ENCODE peak calls at places on chromosomes 1 and 21, in five cellular contexts. One of them, this sample, is unnamed.

GRCh38 chr1:113783254-113784103 is 24.2 kb upstream of the PHTF1 start:
- DNase-seq in A549: no peak
- DNase-seq in dorsolateral prefrontal cortex: no peak
- DNase-seq in colonic mucosa: peak; percentile 66
- DNase-seq in tibial artery: no peak
- DNase-seq in this sample: no peak

GRCh38 chr21:44994581-44995171 is 54.8 kb downstream of the SLX9 start:
- DNase-seq in tibial artery: peak; percentile 84
- DNase-seq in A549: no peak
- DNase-seq in dorsolateral prefrontal cortex: peak; percentile 60
- DNase-seq in colonic mucosa: no peak
- DNase-seq in this sample: no peak

GRCh38 chr1:8858888-8859706 is 19.4 kb downstream of the ENO1 start:
- DNase-seq in colonic mucosa: peak; percentile 54
- DNase-seq in dorsolateral prefrontal cortex: peak; percentile 47
- DNase-seq in tibial artery: no peak
- DNase-seq in A549: peak; percentile 72
- DNase-seq in this sample: no peak

GRCh38 chr1:229170778-229171505 is 100.0 kb upstream of the RAB4A start:
- DNase-seq in colonic mucosa: no peak
- DNase-seq in tibial artery: no peak
- DNase-seq in dorsolateral prefrontal cortex: no peak
- DNase-seq in A549: no peak
- DNase-seq in this sample: no peak

GRCh38 chr1:53132176-53132575 is 10.3 kb downstream of the SLC1A7 start:
- DNase-seq in tibial artery: peak; percentile 31
- DNase-seq in colonic mucosa: no peak
- DNase-seq in dorsolateral prefrontal cortex: no peak
- DNase-seq in A549: no peak
- DNase-seq in this sample: no peak

GRCh38 chr1:172449012-172449584 is 5.2 kb upstream of the PIGC start:
- DNase-seq in A549: peak; percentile 85
- DNase-seq in colonic mucosa: no peak
- DNase-seq in tibial artery: no peak
- DNase-seq in dorsolateral prefrontal cortex: no peak
- DNase-seq in this sample: no peak

GRCh38 chr21:42906222-42906621 is 13.1 kb downstream of the NDUFV3 start:
- DNase-seq in colonic mucosa: no peak
- DNase-seq in A549: no peak
- DNase-seq in tibial artery: no peak
- DNase-seq in dorsolateral prefrontal cortex: no peak
- DNase-seq in this sample: no peak

GRCh38 chr1:85576642-85577420 is 3.7 kb upstream of the CCN1 start:
- DNase-seq in tibial artery: peak; percentile 96
- DNase-seq in dorsolateral prefrontal cortex: peak; percentile 24
- DNase-seq in A549: peak; percentile 84
- DNase-seq in colonic mucosa: peak; percentile 74
- DNase-seq in this sample: peak; percentile 80

GRCh38 chr1:246798606-246799496 is 74.6 kb downstream of the SCCPDH start:
- DNase-seq in A549: no peak
- DNase-seq in tibial artery: peak; percentile 48
- DNase-seq in colonic mucosa: no peak
- DNase-seq in dorsolateral prefrontal cortex: peak; percentile 46
- DNase-seq in this sample: no peak

GRCh38 chr1:161885013-161885412 is 118.9 kb downstream of the ATF6 start:
- DNase-seq in dorsolateral prefrontal cortex: no peak
- DNase-seq in colonic mucosa: no peak
- DNase-seq in A549: peak; percentile 53
- DNase-seq in tibial artery: no peak
- DNase-seq in this sample: no peak

GRCh38 chr1:156676820-156677615 is at the start of gene NES:
- DNase-seq in A549: peak; percentile 44
- DNase-seq in tibial artery: peak; percentile 82
- DNase-seq in colonic mucosa: peak; percentile 59
- DNase-seq in dorsolateral prefrontal cortex: no peak
- DNase-seq in this sample: no peak

GRCh38 chr21:33760641-33761103 is 118.4 kb downstream of the ITSN1 start:
- DNase-seq in tibial artery: no peak
- DNase-seq in colonic mucosa: no peak
- DNase-seq in dorsolateral prefrontal cortex: no peak
- DNase-seq in A549: no peak
- DNase-seq in this sample: peak; percentile 44

GRCh38 chr1:37862330-37862729 is 2.9 kb upstream of the MTF1 start:
- DNase-seq in dorsolateral prefrontal cortex: no peak
- DNase-seq in A549: peak; percentile 82
- DNase-seq in tibial artery: no peak
- DNase-seq in colonic mucosa: no peak
- DNase-seq in this sample: no peak

GRCh38 chr1:114152211-114153050 is 1.2 kb downstream of the SYT6 start:
- DNase-seq in tibial artery: peak; percentile 68
- DNase-seq in colonic mucosa: no peak
- DNase-seq in A549: peak; percentile 1
- DNase-seq in dorsolateral prefrontal cortex: no peak
- DNase-seq in this sample: peak; percentile 2

GRCh38 chr21:37208056-37208705 is 59.0 kb downstream of the VPS26C start:
- DNase-seq in A549: no peak
- DNase-seq in dorsolateral prefrontal cortex: peak; percentile 69
- DNase-seq in tibial artery: peak; percentile 91
- DNase-seq in colonic mucosa: no peak
- DNase-seq in this sample: no peak

GRCh38 chr1:33848205-33848604 is 15.7 kb upstream of the HMGB4 start:
- DNase-seq in A549: no peak
- DNase-seq in tibial artery: no peak
- DNase-seq in dorsolateral prefrontal cortex: no peak
- DNase-seq in colonic mucosa: no peak
- DNase-seq in this sample: no peak

GRCh38 chr21:14877581-14878228 is 187.1 kb downstream of the NRIP1 start:
- DNase-seq in colonic mucosa: no peak
- DNase-seq in tibial artery: no peak
- DNase-seq in dorsolateral prefrontal cortex: no peak
- DNase-seq in A549: peak; percentile 79
- DNase-seq in this sample: no peak

GRCh38 chr1:169009666-169010065 is 96.8 kb upstream of the ATP1B1 start:
- DNase-seq in tibial artery: no peak
- DNase-seq in colonic mucosa: no peak
- DNase-seq in A549: no peak
- DNase-seq in dorsolateral prefrontal cortex: no peak
- DNase-seq in this sample: no peak

GRCh38 chr1:226820935-226821718 is 49.3 kb upstream of the PSEN2 start:
- DNase-seq in tibial artery: peak; percentile 90
- DNase-seq in dorsolateral prefrontal cortex: no peak
- DNase-seq in colonic mucosa: peak; percentile 66
- DNase-seq in A549: peak; percentile 65
- DNase-seq in this sample: peak; percentile 87

GRCh38 chr1:239891621-239892358 is 199.9 kb upstream of the FMN2 start:
- DNase-seq in dorsolateral prefrontal cortex: no peak
- DNase-seq in colonic mucosa: no peak
- DNase-seq in tibial artery: no peak
- DNase-seq in A549: no peak
- DNase-seq in this sample: no peak
- TF ChIP-seq CTCF in dorsolateral prefrontal cortex: no peak
- TF ChIP-seq CTCF in colonic mucosa: no peak
- TF ChIP-seq CTCF in tibial artery: no peak
- TF ChIP-seq CTCF in A549: no peak
- TF ChIP-seq CTCF in this sample: no peak

GRCh38 chr1:21781971-21782867 is 730 bp downstream of the USP48 start:
- DNase-seq in tibial artery: no peak
- DNase-seq in A549: peak; percentile 57
- DNase-seq in colonic mucosa: peak; percentile 60
- DNase-seq in dorsolateral prefrontal cortex: peak; percentile 61
- DNase-seq in this sample: no peak
- TF ChIP-seq CTCF in tibial artery: no peak
- TF ChIP-seq CTCF in A549: peak; percentile 32
- TF ChIP-seq CTCF in colonic mucosa: no peak
- TF ChIP-seq CTCF in dorsolateral prefrontal cortex: peak; percentile 40
- TF ChIP-seq CTCF in this sample: peak; percentile 45

DNA sequence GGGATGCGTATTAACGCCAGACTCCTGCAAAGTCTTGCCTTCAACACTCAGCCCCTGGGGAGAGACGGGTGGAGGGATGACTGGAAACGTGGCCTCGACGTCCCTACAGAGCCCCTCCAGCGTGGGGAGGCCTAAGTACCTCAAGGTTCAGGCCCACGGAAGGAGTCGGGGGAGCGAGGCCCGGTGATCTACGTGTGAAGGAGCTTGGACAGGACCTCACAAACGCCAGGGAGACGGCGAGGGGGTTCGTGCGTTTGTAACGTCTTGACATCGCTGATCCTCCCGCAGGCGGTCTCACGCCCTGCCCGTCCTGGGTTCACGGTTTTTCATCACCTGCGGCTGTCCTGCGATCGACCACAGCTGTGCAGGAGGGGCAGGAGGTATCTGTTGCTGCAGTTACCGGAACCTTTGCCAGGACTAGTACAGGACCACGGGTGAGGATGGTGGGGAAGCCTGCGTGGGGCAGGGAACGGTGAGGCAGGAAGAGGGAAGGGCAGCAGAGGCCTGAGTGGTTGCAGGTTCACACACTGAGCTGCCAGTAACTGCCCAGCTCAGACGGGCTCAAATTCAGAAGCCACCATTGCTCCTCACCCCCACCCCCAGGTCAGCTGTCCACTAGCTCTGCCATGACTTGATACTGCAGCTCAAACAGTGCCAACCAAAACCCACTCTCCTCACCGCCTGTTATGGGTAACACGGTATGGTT is 888 bp upstream of the CCNL2 start:
- DNase-seq in colonic mucosa: no peak
- DNase-seq in A549: no peak
- DNase-seq in dorsolateral prefrontal cortex: no peak
- DNase-seq in tibial artery: no peak
- DNase-seq in this sample: no peak
- TF ChIP-seq CTCF in colonic mucosa: no peak
- TF ChIP-seq CTCF in A549: no peak
- TF ChIP-seq CTCF in dorsolateral prefrontal cortex: no peak
- TF ChIP-seq CTCF in tibial artery: no peak
- TF ChIP-seq CTCF in this sample: no peak

GRCh38 chr1:61519631-61520030 is 205.3 kb downstream of the TM2D1 start:
- DNase-seq in tibial artery: no peak
- DNase-seq in dorsolateral prefrontal cortex: no peak
- DNase-seq in A549: no peak
- DNase-seq in colonic mucosa: no peak
- DNase-seq in this sample: no peak

GRCh38 chr1:61517345-61517744 is 207.6 kb downstream of the TM2D1 start:
- DNase-seq in A549: no peak
- DNase-seq in colonic mucosa: no peak
- DNase-seq in dorsolateral prefrontal cortex: no peak
- DNase-seq in tibial artery: no peak
- DNase-seq in this sample: no peak

GRCh38 chr1:61523219-61523618 is 201.7 kb downstream of the TM2D1 start:
- DNase-seq in A549: no peak
- DNase-seq in tibial artery: no peak
- DNase-seq in dorsolateral prefrontal cortex: no peak
- DNase-seq in colonic mucosa: no peak
- DNase-seq in this sample: no peak

GRCh38 chr1:61515096-61515495 is 209.8 kb downstream of the TM2D1 start:
- DNase-seq in dorsolateral prefrontal cortex: no peak
- DNase-seq in tibial artery: no peak
- DNase-seq in A549: no peak
- DNase-seq in colonic mucosa: no peak
- DNase-seq in this sample: no peak

DNA sequence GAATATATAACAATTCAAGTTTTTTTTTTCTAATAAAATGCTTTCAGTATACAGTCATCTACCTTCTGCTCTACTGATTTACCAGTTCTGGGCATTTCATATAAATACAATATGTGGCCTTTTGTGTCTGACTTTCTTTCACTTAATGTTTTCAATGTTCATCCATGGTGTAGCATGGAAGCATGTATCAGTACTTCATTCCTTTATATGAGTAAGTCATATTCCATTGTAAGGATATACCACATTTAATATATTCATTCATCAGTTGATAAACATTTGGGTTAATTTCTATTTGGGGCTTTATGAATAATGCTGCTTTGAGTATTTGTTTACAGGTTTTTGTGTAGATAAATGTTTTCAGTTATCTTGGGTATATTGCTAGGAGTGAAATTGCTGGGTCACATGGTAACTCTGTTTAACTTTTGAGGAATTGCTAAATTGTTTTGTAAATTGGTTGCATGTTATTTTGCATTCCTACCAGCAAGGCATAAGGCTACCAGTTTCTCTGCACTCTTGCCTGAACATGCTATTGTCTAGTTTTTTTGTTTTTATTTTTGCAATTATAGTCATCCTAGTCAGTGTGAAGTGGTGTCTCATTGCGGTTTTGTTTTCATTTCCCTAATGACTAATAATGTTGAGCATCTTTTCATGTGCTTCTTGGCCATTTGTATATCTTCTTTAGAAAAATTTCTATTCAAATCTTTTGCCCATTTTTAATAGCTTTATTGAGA is 206.1 kb downstream of the TM2D1 start:
- DNase-seq in A549: no peak
- DNase-seq in tibial artery: no peak
- DNase-seq in colonic mucosa: no peak
- DNase-seq in dorsolateral prefrontal cortex: no peak
- DNase-seq in this sample: no peak
- TF ChIP-seq CTCF in A549: no peak
- TF ChIP-seq CTCF in tibial artery: no peak
- TF ChIP-seq CTCF in colonic mucosa: no peak
- TF ChIP-seq CTCF in dorsolateral prefrontal cortex: no peak
- TF ChIP-seq CTCF in this sample: no peak

This sample was measured in AG09319.